ENCODE peak calls at places on chromosomes 1 and 21, in ten cellular contexts. S, H, W, J, P, R, T, N, A and V are unnamed samples.

GRCh38 chr1:242873661-242874060 is 349.2 kb upstream of the PLD5 start:
- DNase-seq in S (no peak), H (no peak), W (no peak), J (no peak), P (no peak), R (no peak), T (no peak), N (no peak), A (no peak), V (no peak)

GRCh38 chr1:182174202-182174855 is 112.8 kb upstream of the ZNF648 start:
- DNase-seq in S (no peak), H (no peak), W (no peak), J (no peak), P (no peak), R (peak; percentile 35), T (peak; percentile 31), N (no peak), A (peak; percentile 41), V (peak; percentile 27)

GRCh38 chr1:173527151-173527826 is 50.2 kb downstream of the PRDX6 start:
- DNase-seq in S (no peak), H (no peak), W (no peak), J (no peak), P (no peak), R (no peak), T (peak; percentile 29), N (no peak), A (no peak), V (no peak)

GRCh38 chr1:70518106-70518505 is 107.0 kb downstream of the CTH start:
- DNase-seq in S (no peak), H (no peak), W (no peak), J (no peak), P (no peak), R (no peak), T (no peak), N (no peak), A (no peak), V (no peak)

GRCh38 chr1:7250826-7251800 is 465.9 kb downstream of the CAMTA1 start:
- DNase-seq in S (no peak), H (no peak), W (no peak), J (no peak), P (no peak), R (no peak), T (no peak), N (no peak), A (no peak), V (no peak)

GRCh38 chr21:30719401-30719800 is 824 bp upstream of the KRTAP21-3 start:
- DNase-seq in S (no peak), H (no peak), W (peak; percentile 4), J (no peak), P (no peak), R (no peak), T (no peak), N (no peak), A (no peak), V (no peak)

GRCh38 chr1:227745568-227745967 is 10.3 kb downstream of the SNAP47 start:
- DNase-seq in S (no peak), H (no peak), W (no peak), J (no peak), P (no peak), R (no peak), T (no peak), N (no peak), A (no peak), V (no peak)

GRCh38 chr1:202124107-202124506 is 1.4 kb downstream of the GPR37L1 start:
- DNase-seq in S (no peak), H (no peak), W (no peak), J (no peak), P (no peak), R (no peak), T (no peak), N (no peak), A (no peak), V (no peak)

GRCh38 chr1:202794049-202794725 is 14.0 kb downstream of the KDM5B start:
- DNase-seq in S (no peak), H (no peak), W (no peak), J (no peak), P (no peak), R (no peak), T (no peak), N (no peak), A (no peak), V (no peak)

GRCh38 chr1:39288735-39289465 is 84.4 kb downstream of the MACF1 start:
- DNase-seq in S (no peak), H (no peak), W (peak; percentile 42), J (no peak), P (peak; percentile 45), R (no peak), T (no peak), N (no peak), A (no peak), V (no peak)

GRCh38 chr1:172928412-172928811 is 122.3 kb downstream of the TNFSF18 start:
- DNase-seq in S (no peak), H (no peak), W (peak; percentile 91), J (no peak), P (peak; percentile 98), R (no peak), T (no peak), N (no peak), A (no peak), V (no peak)

GRCh38 chr1:183080406-183080805 is 57.2 kb downstream of the LAMC1 start:
- DNase-seq in S (no peak), H (no peak), W (peak; percentile 78), J (no peak), P (peak; percentile 76), R (no peak), T (no peak), N (no peak), A (no peak), V (no peak)

GRCh38 chr1:197918815-197919522 is 1.8 kb downstream of the LHX9 start:
- DNase-seq in S (no peak), H (no peak), W (no peak), J (no peak), P (no peak), R (no peak), T (no peak), N (no peak), A (no peak), V (no peak)

GRCh38 chr1:39657402-39657801 is 14.5 kb downstream of the NT5C1A start:
- DNase-seq in S (no peak), H (no peak), W (no peak), J (no peak), P (peak; percentile 35), R (no peak), T (no peak), N (no peak), A (no peak), V (no peak)

GRCh38 chr1:15948091-15948591 is 27.8 kb downstream of the ZBTB17 start:
- DNase-seq in S (no peak), H (no peak), W (no peak), J (peak; percentile 77), P (no peak), R (peak; percentile 6), T (no peak), N (peak; percentile 52), A (no peak), V (no peak)
- H3K36me3 ChIP-seq in S (peaks cover 57% of the 10 kb centered on the region), H (peaks cover 2% of the 10 kb centered on the region), W (peaks cover 31% of the 10 kb centered on the region), J (no peaks in the 10 kb centered on the region), P (peaks cover 46% of the 10 kb centered on the region), R (peaks cover 49% of the 10 kb centered on the region), T (peaks cover 48% of the 10 kb centered on the region), N (no peaks in the 10 kb centered on the region), A (no peaks in the 10 kb centered on the region), V (peaks cover 45% of the 10 kb centered on the region)

DNA sequence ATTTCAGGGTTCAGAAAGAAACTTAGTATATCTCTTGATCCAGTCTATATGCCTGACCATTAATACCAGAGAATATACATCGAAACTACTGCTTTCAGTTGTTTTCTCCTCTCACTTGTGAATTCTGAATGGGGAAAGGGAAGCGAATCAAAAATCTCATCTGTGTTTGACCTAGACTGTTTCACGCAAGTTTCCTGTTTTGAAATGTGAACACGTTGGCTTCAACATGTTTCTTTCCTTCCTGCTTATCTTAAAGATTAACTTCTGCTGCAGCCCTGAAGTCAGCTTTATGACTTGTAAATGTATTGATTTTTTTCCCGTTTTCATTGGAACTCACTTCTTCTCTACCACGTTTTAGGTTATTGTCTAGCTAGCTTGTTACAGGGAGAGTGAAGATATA is 49.9 kb downstream of the SNX27 start:
- DNase-seq in S (no peak), H (no peak), W (no peak), J (no peak), P (no peak), R (no peak), T (no peak), N (no peak), A (no peak), V (no peak)
- H3K36me3 ChIP-seq in S (peaks cover 63% of the 10 kb centered on the region), H (no peaks in the 10 kb centered on the region), W (no peaks in the 10 kb centered on the region), J (no peaks in the 10 kb centered on the region), P (peaks cover 11% of the 10 kb centered on the region), R (peaks cover 73% of the 10 kb centered on the region), T (peaks cover 66% of the 10 kb centered on the region), N (no peaks in the 10 kb centered on the region), A (no peaks in the 10 kb centered on the region), V (peaks cover 16% of the 10 kb centered on the region)

GRCh38 chr1:93171549-93172050 is 8.6 kb downstream of the TMED5 start:
- DNase-seq in S (no peak), H (no peak), W (peak; percentile 10), J (no peak), P (peak; percentile 39), R (no peak), T (no peak), N (no peak), A (no peak), V (no peak)
- H3K36me3 ChIP-seq in S (peaks cover 16% of the 10 kb centered on the region), H (no peaks in the 10 kb centered on the region), W (no peaks in the 10 kb centered on the region), J (no peaks in the 10 kb centered on the region), P (peaks cover 7% of the 10 kb centered on the region), R (no peaks in the 10 kb centered on the region), T (peaks cover 18% of the 10 kb centered on the region), N (no peaks in the 10 kb centered on the region), A (no peaks in the 10 kb centered on the region), V (no peaks in the 10 kb centered on the region)

GRCh38 chr1:64675718-64676345 is 69.0 kb upstream of the RAVER2 start:
- DNase-seq in S (no peak), H (no peak), W (peak; percentile 14), J (no peak), P (peak; percentile 37), R (no peak), T (no peak), N (no peak), A (no peak), V (no peak)

GRCh38 chr1:64676386-64676785 is 68.5 kb upstream of the RAVER2 start:
- DNase-seq in S (no peak), H (no peak), W (no peak), J (no peak), P (no peak), R (no peak), T (no peak), N (no peak), A (no peak), V (no peak)

GRCh38 chr1:64680601-64681000 is 64.3 kb upstream of the RAVER2 start:
- DNase-seq in S (no peak), H (no peak), W (no peak), J (no peak), P (no peak), R (no peak), T (no peak), N (no peak), A (no peak), V (no peak)

GRCh38 chr1:64679177-64679576 is 65.7 kb upstream of the RAVER2 start:
- DNase-seq in S (no peak), H (no peak), W (peak; percentile 31), J (no peak), P (no peak), R (no peak), T (no peak), N (no peak), A (no peak), V (no peak)

DNA sequence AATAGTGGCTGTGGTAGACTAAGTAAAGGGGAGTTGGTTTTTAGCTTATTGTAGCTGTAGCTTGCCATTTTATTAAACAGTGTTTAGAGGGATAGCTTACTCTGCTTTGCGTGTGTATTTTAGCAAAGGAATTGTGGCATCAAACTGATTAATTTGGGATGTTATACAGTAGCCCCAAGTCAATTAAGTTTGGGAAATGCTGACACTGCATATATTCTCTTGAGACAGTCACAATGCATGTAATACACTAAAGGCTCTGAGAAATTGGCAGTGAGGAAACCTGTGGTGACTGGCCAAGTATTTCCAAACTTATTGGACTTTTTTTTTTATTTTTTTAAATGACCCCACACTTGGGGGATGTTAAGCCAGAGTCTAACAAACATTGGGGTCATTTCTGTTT is 67.4 kb upstream of the RAVER2 start:
- DNase-seq in S (no peak), H (no peak), W (no peak), J (no peak), P (no peak), R (no peak), T (no peak), N (no peak), A (no peak), V (no peak)
- H3K36me3 ChIP-seq in S (peaks cover 92% of the 10 kb centered on the region), H (no peaks in the 10 kb centered on the region), W (peaks cover 1% of the 10 kb centered on the region), J (peaks cover 3% of the 10 kb centered on the region), P (peaks cover 5% of the 10 kb centered on the region), R (peaks cover 75% of the 10 kb centered on the region), T (peaks cover 41% of the 10 kb centered on the region), N (no peaks in the 10 kb centered on the region), A (no peaks in the 10 kb centered on the region), V (peaks cover 14% of the 10 kb centered on the region)